ENCODE peak calls at places on chromosomes 6 and 20, in seven cellular contexts. E is ovary, C is tibial nerve, W is SK-N-SH, L is upper lobe of left lung, Q is suprapubic skin, U is H1. M is an unnamed sample. For H3K4me1, the result is how much of the 10 kb centered on the place peaks cover.

GRCh38 chr6:110828396-110828795 is 13.1 kb upstream of the CDK19 start:
- DNase-seq in W (no peak), C (no peak), E (no peak), L (no peak), U (no peak), Q (no peak), M (no peak)

GRCh38 chr6:169240591-169241390 is 12.9 kb downstream of the THBS2 start:
- DNase-seq in Q (peak), L (no peak), C (no peak), E (no peak), U (no peak), W (no peak), M (no peak)

GRCh38 chr20:62999580-62999979 is 7.2 kb downstream of the BHLHE23 start:
- DNase-seq in Q (no peak), W (no peak), C (no peak), E (no peak), L (no peak), U (no peak), M (no peak)

GRCh38 chr20:32037929-32038328 is 14.1 kb upstream of the HCK start:
- DNase-seq in L (no peak), C (no peak), U (no peak), Q (no peak), W (no peak), E (no peak), M (no peak)

GRCh38 chr6:49676671-49677281 is 36.6 kb downstream of the CRISP2 start:
- DNase-seq in E (no peak), L (no peak), Q (no peak), W (no peak), C (no peak), U (no peak), M (no peak)

GRCh38 chr6:28838289-28838633 is 85.5 kb downstream of the TRIM27 start:
- DNase-seq in U (peak), L (no peak), W (no peak), C (peak), Q (no peak), E (peak), M (peak)

GRCh38 chr6:3946779-3947178 is 97.6 kb downstream of the FAM50B start:
- DNase-seq in U (no peak), Q (no peak), W (no peak), E (no peak), C (no peak), L (no peak), M (no peak)

GRCh38 chr6:137389150-137389664 is 105.0 kb downstream of the OLIG3 start:
- DNase-seq in C (peak), L (no peak), E (no peak), U (no peak), W (no peak), Q (no peak), M (peak)

GRCh38 chr20:18719426-18719825 is 94.2 kb upstream of the SCP2D1 start:
- DNase-seq in U (no peak), C (no peak), Q (no peak), E (no peak), W (no peak), L (no peak), M (no peak)

GRCh38 chr6:149202967-149203366 is 114.5 kb upstream of the TAB2 start:
- DNase-seq in U (no peak), C (no peak), L (no peak), E (no peak), Q (no peak), W (no peak), M (no peak)

GRCh38 chr6:14763139-14763538 is 482.7 kb upstream of the JARID2 start:
- DNase-seq in U (no peak), Q (no peak), E (no peak), W (no peak), C (no peak), L (no peak), M (no peak)

GRCh38 chr6:14765753-14766152 is 480.1 kb upstream of the JARID2 start:
- DNase-seq in C (no peak), U (no peak), L (no peak), W (no peak), E (no peak), Q (no peak), M (no peak)

GRCh38 chr6:14766595-14766994 is 479.3 kb upstream of the JARID2 start:
- DNase-seq in U (no peak), L (no peak), W (no peak), E (no peak), C (no peak), Q (no peak), M (no peak)

GRCh38 chr6:14763616-14764015 is 482.3 kb upstream of the JARID2 start:
- DNase-seq in W (no peak), Q (no peak), C (no peak), U (no peak), E (no peak), L (no peak), M (no peak)

DNA sequence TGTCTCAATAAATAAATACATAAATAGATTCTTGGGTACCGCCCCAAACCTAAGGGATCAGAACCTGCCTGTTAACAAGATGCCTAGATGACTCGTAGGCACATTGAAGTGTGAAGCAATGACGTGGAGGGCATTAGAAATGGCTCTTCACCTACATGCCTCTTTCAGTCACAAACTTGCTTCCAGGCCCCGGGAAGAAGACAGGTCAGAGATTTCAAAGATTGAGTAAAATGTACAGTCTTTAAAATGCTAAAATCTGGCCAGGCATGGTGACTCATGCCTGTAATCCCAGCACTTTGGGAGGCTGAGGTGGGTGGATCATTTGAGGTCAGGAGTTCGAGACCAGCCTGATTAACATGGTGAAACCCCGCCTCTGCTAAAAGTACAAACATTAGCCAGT is 480.8 kb upstream of the JARID2 start:
- DNase-seq in E (no peak), Q (no peak), W (no peak), L (no peak), U (no peak), C (no peak), M (no peak)
- H3K4me1 ChIP-seq in E (under half), Q (under half), W (under half), L (under half), U (under half), C (under half), M (under half)

GRCh38 chr20:60137657-60138245 is 179.5 kb downstream of the CDH26 start:
- DNase-seq in U (peak), C (no peak), Q (no peak), L (no peak), W (no peak), E (no peak), M (peak)
- H3K4me3 ChIP-seq in U (no peak), C (peak), Q (peak), L (peak), W (no peak), E (peak), M (peak)

GRCh38 chr6:26021350-26022165 is 59.0 kb downstream of the TRIM38 start:
- DNase-seq in U (peak), Q (peak), W (peak), E (peak), L (peak), C (peak), M (peak)
- TF ChIP-seq EP300 in U (peak), Q (no peak), W (no peak), E (peak), L (peak), C (peak), M (no peak)

GRCh38 chr6:44042261-44043035 is 84.8 kb downstream of the MRPL14 start:
- DNase-seq in L (no peak), Q (peak), C (no peak), E (no peak), U (no peak), W (no peak), M (no peak)
- H3K4me1 ChIP-seq in L (under half), Q (under half), C (under half), E (under half), U (under half), W (under half), M (under half)

DNA sequence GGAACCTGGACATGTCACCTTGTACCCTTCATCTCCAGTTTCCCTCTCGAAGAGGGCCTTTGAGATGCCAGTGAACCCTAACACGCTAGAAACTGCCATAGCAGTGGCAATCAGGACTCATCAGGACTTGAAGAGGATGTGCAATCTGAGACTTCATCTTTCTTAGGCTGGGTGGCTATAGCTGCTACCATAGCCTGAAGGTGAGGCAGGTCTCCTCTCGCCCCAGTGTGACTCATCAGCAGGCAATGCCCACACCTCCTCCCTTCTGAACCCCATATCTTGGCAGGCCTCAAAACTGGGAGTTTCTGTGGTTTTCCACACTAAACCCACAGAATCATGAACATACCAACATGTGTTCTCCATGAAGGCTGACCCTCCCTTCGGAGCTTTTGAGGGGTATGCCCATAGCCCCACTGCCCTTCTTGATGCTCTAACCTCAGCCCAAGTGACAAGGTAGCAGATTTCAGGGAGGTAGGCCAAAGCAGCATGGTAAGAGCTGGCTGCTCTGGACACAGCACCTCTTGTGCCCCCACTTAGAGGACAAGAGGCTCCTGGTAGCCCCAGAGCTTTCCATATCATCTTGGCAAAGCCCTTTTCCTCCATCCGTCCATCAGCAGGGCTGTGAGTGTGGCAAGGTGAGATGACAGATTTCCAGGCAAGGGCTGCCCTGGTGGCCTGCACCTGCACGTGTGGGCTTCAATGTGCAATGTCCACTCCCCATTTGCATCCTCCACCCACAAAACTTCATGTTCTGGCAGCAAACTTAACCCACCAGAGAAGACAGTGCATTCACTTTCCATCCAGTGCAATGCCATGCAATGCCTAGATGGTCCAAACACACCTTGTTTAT is 2.6 kb downstream of the BLCAP start:
- DNase-seq in L (no peak), W (no peak), U (no peak), Q (no peak), E (no peak), C (no peak), M (peak)
- H3K4me3 ChIP-seq in L (no peak), W (no peak), U (no peak), Q (peak), E (no peak), C (no peak), M (no peak)

GRCh38 chr6:139983555-139984276 is 609.3 kb upstream of the CITED2 start:
- DNase-seq in L (no peak), Q (no peak), W (no peak), C (no peak), U (no peak), E (no peak), M (no peak)

GRCh38 chr6:139984317-139984716 is 609.9 kb upstream of the CITED2 start:
- DNase-seq in Q (no peak), W (no peak), U (no peak), E (no peak), C (no peak), L (no peak), M (no peak)

GRCh38 chr6:139981066-139981624 is 606.7 kb upstream of the CITED2 start:
- DNase-seq in U (no peak), W (no peak), C (no peak), Q (no peak), E (no peak), L (no peak), M (no peak)

GRCh38 chr6:139982652-139983051 is 608.2 kb upstream of the CITED2 start:
- DNase-seq in L (no peak), U (no peak), Q (no peak), W (peak), E (no peak), C (no peak), M (no peak)

DNA sequence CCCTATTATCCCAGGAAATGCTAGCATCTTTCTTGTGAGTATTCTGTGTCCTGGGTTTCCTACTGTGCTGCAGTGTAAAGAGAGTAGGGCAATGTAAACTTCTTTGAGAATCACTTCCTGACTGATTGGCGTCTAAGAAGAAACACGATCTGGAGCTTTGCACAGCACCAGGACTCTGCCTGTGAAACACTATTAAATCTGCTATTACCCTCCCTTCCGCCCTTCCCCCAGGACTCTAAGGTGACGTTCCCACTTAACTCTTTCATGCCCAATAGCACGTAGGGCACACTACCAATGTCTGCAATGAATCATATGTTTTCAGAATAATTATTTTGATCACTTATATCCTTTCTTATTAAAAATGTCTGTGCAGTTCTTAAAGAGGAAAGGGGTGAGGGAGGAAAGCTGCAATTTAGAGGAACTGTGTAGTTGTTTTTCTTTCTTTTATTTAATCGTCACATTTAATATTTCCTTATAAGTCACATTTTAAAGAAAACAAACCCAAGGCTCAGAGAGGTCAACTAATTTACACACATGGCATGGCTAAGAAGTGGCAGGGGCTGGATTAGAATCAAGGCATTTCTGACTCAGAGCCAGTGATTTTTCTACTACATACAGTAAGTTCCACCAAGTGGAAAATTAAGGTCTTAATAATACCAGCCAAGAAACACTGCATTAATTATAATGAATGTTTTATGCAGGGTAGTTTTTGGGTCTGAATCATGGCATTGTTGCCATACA is 607.5 kb upstream of the CITED2 start:
- DNase-seq in Q (no peak), C (no peak), L (no peak), W (no peak), E (no peak), U (no peak), M (peak)
- TF ChIP-seq EP300 in Q (no peak), C (no peak), L (no peak), W (no peak), E (no peak), U (no peak), M (no peak)

DNA sequence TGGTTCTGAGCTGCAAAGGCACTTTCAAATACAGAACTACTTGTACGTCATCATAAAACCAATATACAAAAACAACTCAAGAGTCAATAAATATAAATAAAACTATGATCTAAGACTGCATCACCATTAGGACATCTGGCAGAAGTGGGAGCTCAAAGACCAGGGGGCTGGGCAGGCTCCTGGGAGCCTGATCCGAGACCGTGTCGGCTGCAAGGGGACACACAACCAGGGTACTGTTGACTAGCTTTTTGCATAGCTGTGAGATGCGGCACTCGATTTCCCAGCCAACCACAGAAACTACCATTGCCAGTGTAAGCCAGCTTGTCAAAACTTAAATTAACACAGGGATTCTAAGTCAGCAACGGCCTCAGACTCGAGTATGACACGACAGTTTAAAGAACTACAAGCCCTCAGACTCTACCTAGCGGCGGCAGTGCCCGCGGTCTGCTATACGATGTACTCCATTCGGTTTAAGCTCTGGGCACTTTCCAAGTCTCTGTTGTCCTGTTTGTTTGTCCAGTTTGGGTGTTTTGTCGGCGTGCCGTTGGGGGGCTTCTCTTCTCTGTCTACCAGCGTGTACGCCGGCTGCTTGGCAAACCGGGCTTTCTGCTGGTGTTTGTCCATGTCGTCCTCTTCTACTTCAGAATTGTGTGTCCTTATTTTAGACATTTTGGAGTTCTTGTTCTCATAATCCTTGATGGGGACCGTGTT is 34.6 kb downstream of the JAG1 start:
- DNase-seq in W (no peak), U (no peak), Q (no peak), E (no peak), C (no peak), L (no peak), M (no peak)
- H3K4me1 ChIP-seq in W (under half), U (under half), Q (half or more), E (under half), C (under half), L (under half), M (under half)

GRCh38 chr6:39476670-39477069 is 154.2 kb upstream of the KCNK16 start:
- DNase-seq in E (no peak), L (no peak), W (no peak), C (no peak), U (no peak), Q (no peak), M (no peak)

GRCh38 chr6:39471954-39472659 is 149.6 kb upstream of the KCNK16 start:
- DNase-seq in Q (no peak), W (no peak), L (no peak), C (no peak), E (no peak), U (no peak), M (no peak)

GRCh38 chr6:39476151-39476550 is 153.6 kb upstream of the KCNK16 start:
- DNase-seq in E (no peak), U (no peak), W (no peak), L (no peak), Q (no peak), C (no peak), M (no peak)
- H3K4me3 ChIP-seq in E (no peak), U (no peak), W (no peak), L (no peak), Q (no peak), C (no peak), M (no peak)

GRCh38 chr6:138724015-138724414 is 49.6 kb upstream of the CCDC28A start:
- DNase-seq in C (peak), Q (no peak), W (no peak), E (no peak), U (no peak), L (no peak), M (peak)

GRCh38 chr6:138719011-138719635 is 54.4 kb upstream of the CCDC28A start:
- DNase-seq in Q (no peak), W (no peak), C (peak), U (no peak), E (no peak), L (no peak), M (no peak)

GRCh38 chr6:138719744-138720143 is 53.8 kb upstream of the CCDC28A start:
- DNase-seq in Q (no peak), L (no peak), C (no peak), W (no peak), E (no peak), U (no peak), M (no peak)

GRCh38 chr6:138726066-138727060 is 47.2 kb upstream of the CCDC28A start:
- DNase-seq in W (no peak), C (no peak), L (no peak), E (no peak), U (no peak), Q (no peak), M (no peak)

GRCh38 chr6:138722425-138723371 is 50.9 kb upstream of the CCDC28A start:
- DNase-seq in L (no peak), C (no peak), Q (no peak), U (no peak), E (no peak), W (no peak), M (no peak)
- TF ChIP-seq EP300 in L (no peak), C (peak), Q (no peak), U (no peak), E (no peak), W (no peak), M (no peak)

GRCh38 chr6:139373154-139373927 is 1.1 kb downstream of the CITED2 start:
- DNase-seq in C (peak), W (peak), U (peak), L (peak), Q (peak), E (peak), M (peak)
- H3K4me1 ChIP-seq in C (under half), W (under half), U (under half), L (under half), Q (under half), E (under half), M (under half)